ENCODE peak calls at places on chromosomes 16 and 17, in seven cellular contexts. A is BJ; C is mesendoderm; F is upper lobe of right lung; O is CD8-positive, alpha-beta memory T cell; W is left lung; J is IMR-90. I is an unnamed sample. For H3K36me3, the result is how much of the 10 kb centered on the place peaks cover.

GRCh38 chr16:5665770-5666169 is 568.2 kb upstream of the EEF2KMT start:
- DNase-seq in C (no peak), A (no peak), F (no peak), J (no peak), O (no peak), W (no peak), I (no peak)

GRCh38 chr17:2171725-2172446 is 117.0 kb downstream of the HIC1 start:
- DNase-seq in W (no peak), O (no peak), F (peak), C (peak), A (peak), J (peak), I (no peak)

GRCh38 chr16:69123894-69124293 is 8.5 kb downstream of the CHTF8 start:
- DNase-seq in A (no peak), O (peak), C (peak), W (no peak), F (peak), J (peak), I (peak)

GRCh38 chr17:39929657-39930407 is 2.3 kb downstream of the LRRC3C start:
- DNase-seq in A (peak), W (no peak), J (peak), C (no peak), O (no peak), F (no peak), I (no peak)

GRCh38 chr16:23941963-23942564 is 106.3 kb downstream of the PRKCB start:
- DNase-seq in W (no peak), F (no peak), A (no peak), O (no peak), J (no peak), C (no peak), I (no peak)

GRCh38 chr17:41962768-41963434 is 3.7 kb upstream of the CNP start:
- DNase-seq in W (peak), J (peak), A (no peak), F (peak), O (peak), C (peak), I (peak)

GRCh38 chr16:12436201-12436657 is 367.5 kb downstream of the CPPED1 start:
- DNase-seq in W (no peak), F (no peak), J (no peak), A (no peak), C (peak), O (no peak), I (no peak)

GRCh38 chr17:36857698-36858097 is 79.6 kb upstream of the LHX1 start:
- DNase-seq in O (no peak), W (no peak), A (no peak), C (no peak), F (no peak), J (no peak), I (no peak)

GRCh38 chr16:81554993-81555392 is 110.4 kb downstream of the CMIP start:
- DNase-seq in J (no peak), A (no peak), W (no peak), C (no peak), F (no peak), O (no peak), I (no peak)

GRCh38 chr17:8504460-8505207 is 69.0 kb downstream of the NDEL1 start:
- DNase-seq in F (peak), A (no peak), W (no peak), J (no peak), C (no peak), O (no peak), I (no peak)
- H3K36me3 ChIP-seq in F (half or more), A (under half), W (under half), J (half or more), C (under half), O (under half), I (under half)

DNA sequence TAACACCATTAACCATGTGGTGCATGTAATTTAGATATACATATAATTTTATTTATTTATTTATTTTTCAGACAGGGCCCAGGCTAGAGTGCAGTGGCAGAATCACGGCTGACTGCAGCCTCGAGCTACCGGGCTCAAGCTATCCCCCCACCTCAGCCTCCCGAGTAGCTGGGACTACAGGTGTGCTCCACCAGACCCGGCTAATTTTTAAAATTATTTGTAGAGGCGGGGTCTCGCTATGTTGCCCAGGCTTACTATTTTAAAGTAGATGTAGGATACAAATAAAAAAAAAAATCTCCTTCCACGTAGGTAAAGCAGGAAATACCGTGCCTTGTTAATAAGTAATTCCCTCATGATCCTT is 446 bp upstream of the COQ7 start:
- DNase-seq in C (no peak), F (no peak), W (no peak), O (no peak), A (no peak), J (no peak), I (no peak)
- H3K4me3 ChIP-seq in C (no peak), F (peak), W (peak), O (no peak), A (no peak), J (no peak), I (no peak)

DNA sequence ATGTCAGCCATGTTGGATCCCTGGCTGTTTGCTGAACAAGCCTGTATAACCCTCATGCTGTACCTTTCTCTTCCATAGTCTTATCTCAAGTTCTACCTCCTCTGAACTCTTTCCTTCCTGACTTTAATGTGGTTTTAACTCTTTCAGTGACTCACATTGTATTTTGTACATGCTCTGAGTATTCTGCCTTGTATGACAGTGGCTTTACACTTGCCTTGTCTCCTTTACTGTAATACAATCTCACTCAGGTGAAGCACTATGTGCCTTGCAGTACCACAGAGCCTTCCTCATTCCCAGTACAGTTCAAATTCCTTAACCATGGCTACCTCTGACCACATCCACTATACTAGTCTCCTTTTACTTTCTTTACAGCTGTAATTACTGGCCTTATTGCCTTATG is 14.1 kb downstream of the PSMD11 start:
- DNase-seq in O (no peak), A (no peak), J (no peak), C (no peak), F (no peak), W (no peak), I (no peak)
- H3K36me3 ChIP-seq in O (under half), A (under half), J (under half), C (under half), F (half or more), W (half or more), I (under half)

GRCh38 chr17:82291582-82292250 is 18.2 kb upstream of the CSNK1D start:
- DNase-seq in C (no peak), F (peak), O (no peak), A (no peak), W (peak), J (no peak), I (no peak)

GRCh38 chr17:82295472-82295814 is 21.9 kb upstream of the CSNK1D start:
- DNase-seq in W (no peak), J (no peak), F (no peak), C (no peak), A (no peak), O (no peak), I (no peak)

GRCh38 chr17:82292251-82293154 is 19.0 kb upstream of the CSNK1D start:
- DNase-seq in W (peak), F (peak), A (peak), C (peak), J (peak), O (peak), I (peak)

GRCh38 chr17:82296511-82297279 is 20.7 kb downstream of the CD7 start:
- DNase-seq in J (no peak), O (no peak), C (no peak), F (no peak), A (no peak), W (peak), I (no peak)

GRCh38 chr17:82294086-82294773 is 20.7 kb upstream of the CSNK1D start:
- DNase-seq in O (no peak), C (no peak), W (no peak), F (no peak), J (peak), A (no peak), I (no peak)
- H3K4me3 ChIP-seq in O (no peak), C (no peak), W (peak), F (no peak), J (no peak), A (peak), I (no peak)

DNA sequence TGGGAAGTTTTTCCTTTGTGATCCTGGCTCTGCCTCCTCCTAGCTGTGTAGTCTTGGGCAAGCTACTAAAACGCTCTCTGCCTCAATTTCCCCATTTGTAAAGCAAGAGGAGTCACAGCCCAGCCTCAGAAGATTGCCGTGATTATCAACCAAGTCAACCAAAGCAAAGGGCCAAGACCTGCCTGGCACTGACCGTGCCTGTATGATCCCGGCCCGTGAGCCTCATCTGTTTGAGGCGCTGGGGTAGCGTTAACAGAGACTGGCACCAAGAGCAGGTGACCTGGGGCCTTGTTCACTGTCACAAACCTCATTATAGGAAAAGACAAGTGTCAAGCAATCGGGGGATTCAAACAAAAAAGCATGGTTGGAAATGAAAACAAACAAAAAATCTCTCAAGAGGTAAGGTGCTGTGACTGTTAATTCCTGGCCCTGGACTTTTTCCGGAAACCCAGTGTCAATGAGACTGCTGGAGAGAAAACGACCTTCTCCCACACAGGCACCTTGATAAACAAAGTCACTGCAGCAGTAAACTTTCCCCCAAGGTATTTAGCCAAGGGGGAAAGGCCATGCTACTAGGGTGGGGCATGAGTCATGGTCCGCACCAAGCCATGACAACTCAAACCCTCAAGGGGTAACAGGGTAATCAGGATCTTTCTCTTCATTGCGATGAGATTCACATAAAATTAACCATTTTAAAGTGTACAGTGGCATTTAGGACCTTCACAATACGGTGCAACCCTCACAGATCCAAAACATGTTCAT is 5.4 kb downstream of the MEAK7 start:
- DNase-seq in W (no peak), C (no peak), F (peak), J (no peak), A (no peak), O (no peak), I (no peak)
- H3K36me3 ChIP-seq in W (under half), C (under half), F (under half), J (under half), A (under half), O (under half), I (under half)

DNA sequence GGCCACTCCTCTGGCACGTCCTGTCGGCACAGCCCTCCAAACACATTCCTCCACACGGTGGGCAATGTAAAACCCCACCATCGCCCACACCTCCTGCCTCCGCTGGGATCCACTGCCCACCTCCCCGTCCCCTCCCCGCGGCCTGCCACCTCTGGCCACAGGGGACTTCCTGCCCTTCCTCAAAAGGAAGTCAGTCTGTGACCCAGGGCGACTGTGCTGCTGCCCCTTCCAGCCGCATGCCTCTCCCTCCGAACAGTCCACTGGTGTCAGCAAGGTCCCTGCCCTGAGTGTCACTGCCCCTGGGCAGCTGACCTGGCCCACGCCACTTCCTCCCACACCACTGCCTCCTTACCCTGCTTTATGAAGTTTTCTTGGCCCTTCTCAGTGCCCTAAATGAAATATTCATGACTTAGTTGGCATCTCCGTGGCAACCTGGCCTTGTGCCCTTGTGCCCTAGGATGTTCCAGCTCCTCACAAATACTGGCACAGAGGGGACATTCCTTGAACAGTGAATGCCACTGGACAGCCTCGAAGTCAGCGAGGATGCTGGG is 2.0 kb downstream of the PLD6 start:
- DNase-seq in J (no peak), A (no peak), C (no peak), F (no peak), O (no peak), W (peak), I (no peak)
- H3K4me3 ChIP-seq in J (no peak), A (no peak), C (no peak), F (no peak), O (no peak), W (no peak), I (peak)

I was measured in CD8-positive, alpha-beta T cell.